ENCODE peak calls at places on chromosomes 11 and 22, in eight cellular contexts. W is GM23338, B is GM12878, T is HCT116, L is HepG2, F is upper lobe of left lung, E is K562, S is Panc1. X is an unnamed sample. For H3K4me1, the result is how much of the 10 kb centered on the place peaks cover.

GRCh38 chr11:71548120-71548519 is at the start of gene KRTAP5-9:
- ATAC-seq in W (no peak), B (no peak), T (no peak), L (no peak), F (no peak), E (no peak), S (no peak), X (no peak)

GRCh38 chr11:46800177-46800576 is 45.9 kb downstream of the CKAP5 start:
- ATAC-seq in W (no peak), B (no peak), T (no peak), L (no peak), F (no peak), E (no peak), S (no peak), X (no peak)

GRCh38 chr22:49942565-49943404 is 17.8 kb upstream of the PIM3 start:
- ATAC-seq in W (peak), B (peak), T (peak), L (peak), F (no peak), E (peak), S (peak), X (no peak)

GRCh38 chr11:12131943-12132789 is 21.8 kb downstream of the MICAL2 start:
- ATAC-seq in W (no peak), B (no peak), T (no peak), L (no peak), F (no peak), E (no peak), S (no peak), X (peak)

GRCh38 chr11:824292-824880 is 3.3 kb upstream of the CRACR2B start:
- ATAC-seq in W (peak), B (no peak), T (no peak), L (no peak), F (no peak), E (no peak), S (no peak), X (no peak)

GRCh38 chr11:14308897-14309387 is 50.0 kb downstream of the RRAS2 start:
- ATAC-seq in W (no peak), B (peak), T (no peak), L (no peak), F (no peak), E (no peak), S (no peak), X (no peak)

GRCh38 chr22:48473202-48473601 is 1354.5 kb downstream of the BRD1 start:
- ATAC-seq in W (no peak), B (no peak), T (no peak), L (no peak), F (no peak), E (no peak), S (no peak), X (no peak)

GRCh38 chr22:40635940-40636379 is 559 bp downstream of the MRTFA start:
- ATAC-seq in W (peak), B (peak), T (peak), L (peak), F (peak), E (peak), S (peak), X (no peak)

GRCh38 chr22:30004101-30004500 is 76.2 kb upstream of the HORMAD2 start:
- ATAC-seq in W (peak), B (no peak), T (no peak), L (no peak), F (no peak), E (no peak), S (no peak), X (no peak)

GRCh38 chr11:70423523-70424505 is 25.5 kb downstream of the CTTN start:
- ATAC-seq in W (peak), B (peak), T (peak), L (peak), F (peak), E (peak), S (peak), X (no peak)

GRCh38 chr11:12288212-12288933 is 89.0 kb upstream of the PARVA start:
- ATAC-seq in W (peak), B (peak), T (peak), L (peak), F (peak), E (peak), S (peak), X (peak)

GRCh38 chr11:118629761-118630661 is 22.6 kb downstream of the PHLDB1 start:
- ATAC-seq in W (no peak), B (no peak), T (no peak), L (no peak), F (peak), E (no peak), S (no peak), X (no peak)

GRCh38 chr22:50490531-50491308 is 4.1 kb downstream of the MIOX start:
- ATAC-seq in W (no peak), B (peak), T (no peak), L (no peak), F (no peak), E (no peak), S (no peak), X (no peak)

GRCh38 chr22:47687364-47687655 is 924.9 kb downstream of the TBC1D22A start:
- ATAC-seq in W (no peak), B (no peak), T (no peak), L (no peak), F (no peak), E (no peak), S (no peak), X (no peak)

GRCh38 chr11:47510231-47510630 is 42.7 kb downstream of the CELF1 start:
- ATAC-seq in W (no peak), B (peak), T (no peak), L (peak), F (no peak), E (no peak), S (no peak), X (no peak)

GRCh38 chr11:449889-450808 is at the start of gene PTDSS2:
- ATAC-seq in W (peak), B (peak), T (peak), L (peak), F (peak), E (peak), S (peak), X (peak)

GRCh38 chr22:50302564-50302963 is 4.9 kb downstream of the PLXNB2 start:
- ATAC-seq in W (no peak), B (no peak), T (no peak), L (no peak), F (no peak), E (no peak), S (no peak), X (no peak)

GRCh38 chr22:17060126-17060525 is 24.7 kb upstream of the IL17RA start:
- ATAC-seq in W (peak), B (no peak), T (no peak), L (no peak), F (no peak), E (no peak), S (no peak), X (no peak)

GRCh38 chr11:2693271-2693833 is 6.4 kb downstream of the KCNQ1OT1 start:
- ATAC-seq in W (peak), B (no peak), T (no peak), L (peak), F (no peak), E (no peak), S (no peak), X (no peak)

GRCh38 chr11:11570823-11571222 is 51.0 kb downstream of the GALNT18 start:
- ATAC-seq in W (no peak), B (no peak), T (no peak), L (no peak), F (no peak), E (no peak), S (no peak), X (no peak)

GRCh38 chr11:47355283-47356128 is 3.0 kb upstream of the MYBPC3 start:
- ATAC-seq in W (peak), B (no peak), T (peak), L (peak), F (peak), E (peak), S (peak), X (peak)

GRCh38 chr11:92512204-92512569 is 287.6 kb downstream of the FAT3 start:
- ATAC-seq in W (peak), B (no peak), T (no peak), L (no peak), F (no peak), E (no peak), S (no peak), X (no peak)

GRCh38 chr22:44331881-44332714 is 19.3 kb upstream of the SHISAL1 start:
- ATAC-seq in W (peak), B (no peak), T (no peak), L (no peak), F (peak), E (no peak), S (peak), X (peak)

GRCh38 chr11:93543292-93543977 is at the start of gene SMCO4:
- ATAC-seq in W (peak), B (peak), T (peak), L (peak), F (peak), E (peak), S (peak), X (peak)

GRCh38 chr22:17647996-17648395 is 9.4 kb downstream of the BCL2L13 start:
- ATAC-seq in W (no peak), B (no peak), T (no peak), L (no peak), F (no peak), E (peak), S (no peak), X (no peak)

GRCh38 chr11:96329855-96330510 is 13.0 kb downstream of the MAML2 start:
- ATAC-seq in W (no peak), B (no peak), T (no peak), L (no peak), F (no peak), E (no peak), S (no peak), X (no peak)

GRCh38 chr11:46865340-46865739 is 19.3 kb upstream of the CKAP5 start:
- ATAC-seq in W (no peak), B (no peak), T (no peak), L (no peak), F (no peak), E (no peak), S (no peak), X (no peak)

GRCh38 chr11:119743041-119743440 is 14.0 kb upstream of the NECTIN1 start:
- ATAC-seq in W (peak), B (no peak), T (no peak), L (no peak), F (no peak), E (no peak), S (no peak), X (no peak)

GRCh38 chr11:13955971-13956421 is 6.5 kb upstream of the SPON1 start:
- ATAC-seq in W (peak), B (peak), T (peak), L (peak), F (peak), E (peak), S (peak), X (peak)

GRCh38 chr11:15697437-15698236 is 582.9 kb downstream of the INSC start:
- ATAC-seq in W (no peak), B (no peak), T (no peak), L (no peak), F (no peak), E (no peak), S (no peak), X (no peak)

GRCh38 chr11:92540113-92540512 is 315.5 kb downstream of the FAT3 start:
- ATAC-seq in W (peak), B (no peak), T (no peak), L (no peak), F (no peak), E (no peak), S (no peak), X (no peak)

GRCh38 chr11:132499661-132500060 is 1032.6 kb downstream of the OPCML start:
- ATAC-seq in W (no peak), B (no peak), T (no peak), L (no peak), F (no peak), E (no peak), S (no peak), X (no peak)

GRCh38 chr11:56988614-56989013 is at the start of gene OR5AK2:
- ATAC-seq in W (no peak), B (no peak), T (no peak), L (no peak), F (no peak), E (no peak), S (no peak), X (no peak)
- H3K4me1 ChIP-seq in W (under half), B (under half), T (under half), L (under half), F (under half), E (under half), S (under half), X (under half)

DNA sequence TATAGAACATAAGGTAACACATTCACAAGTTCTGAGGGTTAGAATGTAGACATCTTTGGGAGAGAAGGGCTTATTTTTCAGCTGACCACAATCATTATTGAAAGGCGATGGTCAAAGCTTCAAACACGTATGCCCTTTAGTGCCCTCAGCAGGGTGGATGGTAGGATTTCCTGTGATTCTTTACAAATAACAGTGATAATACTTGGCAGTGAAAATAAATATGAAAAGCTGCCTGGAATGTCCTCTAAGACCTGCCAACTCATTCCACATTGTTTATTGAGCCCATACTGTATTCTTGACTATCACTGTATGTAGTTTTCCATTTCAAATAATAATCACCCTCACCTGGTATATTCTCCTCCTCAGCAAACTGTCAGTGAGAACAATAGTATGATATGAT is 13.7 kb upstream of the MPEG1 start:
- ATAC-seq in W (no peak), B (no peak), T (no peak), L (no peak), F (no peak), E (no peak), S (no peak), X (no peak)
- TF ChIP-seq POLR2AphosphoS5 in W (no peak), B (no peak), T (no peak), L (no peak), F (no peak), E (no peak), S (no peak), X (no peak)

GRCh38 chr11:129314381-129314780 is 61.3 kb upstream of the BARX2 start:
- ATAC-seq in W (no peak), B (no peak), T (no peak), L (no peak), F (peak), E (no peak), S (no peak), X (no peak)

GRCh38 chr11:129315781-129316579 is 59.7 kb upstream of the BARX2 start:
- ATAC-seq in W (peak), B (no peak), T (peak), L (peak), F (peak), E (no peak), S (peak), X (no peak)

GRCh38 chr11:129316781-129317180 is 58.9 kb upstream of the BARX2 start:
- ATAC-seq in W (no peak), B (no peak), T (no peak), L (no peak), F (no peak), E (no peak), S (no peak), X (no peak)

GRCh38 chr11:129312741-129313587 is 62.7 kb upstream of the BARX2 start:
- ATAC-seq in W (peak), B (no peak), T (no peak), L (no peak), F (no peak), E (no peak), S (no peak), X (no peak)

GRCh38 chr11:129313588-129314288 is 61.9 kb upstream of the BARX2 start:
- ATAC-seq in W (no peak), B (no peak), T (no peak), L (no peak), F (no peak), E (no peak), S (no peak), X (no peak)
- H3K4me1 ChIP-seq in W (under half), B (under half), T (under half), L (under half), F (under half), E (under half), S (under half), X (under half)

DNA sequence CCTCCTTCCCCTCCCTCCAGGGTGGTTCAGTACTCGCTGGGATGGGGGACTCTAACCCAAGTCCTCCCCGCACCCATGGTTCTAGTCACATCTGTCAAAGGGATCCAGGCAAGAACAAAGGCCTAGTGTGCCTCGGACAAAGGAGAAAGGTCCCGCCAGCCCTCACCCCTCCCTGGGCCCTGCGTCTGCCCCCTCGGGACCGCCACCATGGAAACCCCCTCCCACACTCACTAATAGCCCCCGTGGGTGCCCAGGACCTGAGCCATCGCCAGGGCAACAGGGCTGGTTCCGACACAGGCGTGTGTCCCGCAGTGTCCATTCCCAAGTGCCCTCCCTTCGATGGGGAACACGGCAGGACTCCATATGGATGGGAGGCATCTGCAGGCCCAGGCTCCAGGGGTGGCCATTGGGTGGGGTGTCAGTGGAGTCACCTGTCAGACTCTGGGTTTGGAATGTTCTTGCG is 5.1 kb upstream of the CARNS1 start:
- ATAC-seq in W (no peak), B (no peak), T (no peak), L (no peak), F (no peak), E (no peak), S (no peak), X (no peak)
- TF ChIP-seq POLR2AphosphoS5 in W (no peak), B (no peak), T (no peak), L (no peak), F (no peak), E (no peak), S (no peak), X (no peak)

GRCh38 chr11:65549088-65549487 is 9.1 kb downstream of the LTBP3 start:
- ATAC-seq in W (no peak), B (no peak), T (no peak), L (no peak), F (no peak), E (no peak), S (no peak), X (no peak)

GRCh38 chr11:65553301-65554001 is 4.7 kb downstream of the LTBP3 start:
- ATAC-seq in W (peak), B (peak), T (no peak), L (no peak), F (no peak), E (peak), S (peak), X (no peak)

GRCh38 chr11:65552413-65552951 is 5.7 kb downstream of the LTBP3 start:
- ATAC-seq in W (peak), B (no peak), T (no peak), L (no peak), F (no peak), E (no peak), S (no peak), X (no peak)

GRCh38 chr11:65554057-65554818 is 3.9 kb downstream of the LTBP3 start:
- ATAC-seq in W (no peak), B (no peak), T (no peak), L (no peak), F (no peak), E (no peak), S (no peak), X (no peak)

GRCh38 chr11:65551572-65552398 is 6.4 kb downstream of the LTBP3 start:
- ATAC-seq in W (peak), B (peak), T (peak), L (peak), F (peak), E (peak), S (peak), X (peak)
- H3K4me1 ChIP-seq in W (under half), B (under half), T (half or more), L (half or more), F (under half), E (half or more), S (under half), X (under half)

DNA sequence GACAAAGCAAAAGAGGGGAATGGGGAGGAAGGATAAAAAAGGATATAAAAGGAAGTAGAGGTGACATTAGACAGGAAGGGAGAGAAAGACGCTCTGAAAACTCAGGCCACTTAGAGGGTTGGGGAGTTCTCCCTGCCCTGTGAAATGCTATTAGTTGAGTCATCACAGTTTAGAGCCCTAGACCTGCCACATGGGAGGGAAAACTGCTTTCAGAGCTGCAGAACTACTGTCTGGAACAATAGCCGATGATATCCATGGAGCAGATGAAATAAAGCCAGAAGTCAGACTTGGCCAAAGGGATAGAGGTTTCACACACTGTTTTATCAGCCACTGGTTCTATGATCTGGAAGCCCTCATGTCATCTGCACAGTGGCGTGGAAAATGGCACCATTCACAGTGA is 157.9 kb downstream of the NCAM1 start:
- ATAC-seq in W (no peak), B (no peak), T (no peak), L (no peak), F (peak), E (no peak), S (no peak), X (peak)
- TF ChIP-seq POLR2AphosphoS5 in W (no peak), B (no peak), T (no peak), L (no peak), F (no peak), E (no peak), S (no peak), X (no peak)

GRCh38 chr22:41913040-41913719 is 1.7 kb downstream of the SHISA8 start:
- ATAC-seq in W (no peak), B (no peak), T (no peak), L (no peak), F (no peak), E (no peak), S (no peak), X (no peak)
- H3K4me1 ChIP-seq in W (under half), B (under half), T (under half), L (under half), F (under half), E (under half), S (under half), X (under half)

GRCh38 chr22:23720855-23721254 is 30.0 kb downstream of the RGL4 start:
- ATAC-seq in W (no peak), B (no peak), T (no peak), L (no peak), F (no peak), E (no peak), S (no peak), X (no peak)
- TF ChIP-seq POLR2AphosphoS5 in W (no peak), B (no peak), T (no peak), L (no peak), F (no peak), E (no peak), S (no peak), X (no peak)

DNA sequence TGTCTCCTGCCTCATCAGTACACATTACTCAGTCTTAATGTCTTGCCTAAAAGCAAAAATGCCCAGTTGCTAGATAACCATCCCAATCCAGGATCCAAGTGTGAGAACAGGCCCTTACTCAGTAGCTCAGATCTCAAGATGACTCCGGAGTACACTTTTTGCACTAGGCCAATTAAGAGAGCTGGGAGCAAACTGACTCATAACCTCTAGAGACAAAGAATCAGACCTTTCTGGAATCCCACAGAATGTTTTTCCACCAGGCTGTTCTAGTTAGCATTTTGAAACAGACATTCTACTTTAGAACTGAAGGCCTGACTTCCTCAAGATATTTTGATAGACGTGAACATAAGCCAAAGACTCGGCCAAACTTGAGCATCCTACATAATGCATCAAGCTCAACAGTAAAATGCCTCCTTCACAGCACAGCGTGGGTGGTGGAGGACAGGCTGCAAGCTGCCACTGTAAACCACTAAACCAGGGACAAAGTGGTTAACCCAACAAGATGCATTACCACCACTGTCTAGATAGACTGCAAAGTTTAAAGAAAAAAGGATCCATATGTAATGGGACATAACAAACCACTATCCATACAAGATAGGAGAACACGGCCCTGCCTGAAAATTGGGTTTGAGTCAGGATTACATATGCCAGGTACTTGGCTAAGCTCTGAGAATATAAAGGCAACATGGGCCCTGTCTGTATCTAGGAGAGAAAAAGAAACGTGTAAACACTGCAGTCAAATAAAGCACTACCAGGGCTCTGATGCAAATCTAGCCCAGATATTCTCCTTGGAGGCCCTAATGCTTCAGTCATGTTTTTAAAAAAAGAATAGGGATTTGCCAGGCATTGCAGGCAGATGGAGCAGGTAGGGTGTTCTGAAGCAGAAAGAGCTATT is 48.3 kb downstream of the MYH9 start:
- ATAC-seq in W (no peak), B (no peak), T (no peak), L (no peak), F (peak), E (no peak), S (no peak), X (peak)
- H3K4me1 ChIP-seq in W (under half), B (under half), T (under half), L (half or more), F (half or more), E (under half), S (half or more), X (under half)

X was measured in gastroesophageal sphincter.